ENCODE peak calls at places on chromosomes 7 and 10, in nine cellular contexts. One of them, this sample, is unnamed.
A peak's percentile ranks its signal among the peaks of the same experiment; 100 is the strongest.

GRCh38 chr7:103735377-103735776 is 254.1 kb downstream of the RELN start:
- DNase-seq in A549: peak; percentile 2
- DNase-seq in CD8-positive, alpha-beta T cell: no peak
- DNase-seq in cardiac muscle cell: peak; percentile 20
- DNase-seq in lower lobe of right lung: no peak
- DNase-seq in body of pancreas: no peak
- DNase-seq in HAP-1: no peak
- DNase-seq in left ventricle myocardium inferior: no peak
- DNase-seq in effector memory CD4-positive, alpha-beta T cell: no peak
- DNase-seq in this sample: no peak

GRCh38 chr10:114634607-114634974 is 23.5 kb downstream of the ABLIM1 start:
- DNase-seq in A549: peak; percentile 63
- DNase-seq in cardiac muscle cell: peak; percentile 94
- DNase-seq in body of pancreas: peak; percentile 65
- DNase-seq in CD8-positive, alpha-beta T cell: no peak
- DNase-seq in lower lobe of right lung: peak; percentile 74
- DNase-seq in HAP-1: peak; percentile 80
- DNase-seq in effector memory CD4-positive, alpha-beta T cell: no peak
- DNase-seq in left ventricle myocardium inferior: peak; percentile 54
- DNase-seq in this sample: no peak

GRCh38 chr7:108488902-108489538 is 32.8 kb upstream of the NRCAM start:
- DNase-seq in lower lobe of right lung: no peak
- DNase-seq in CD8-positive, alpha-beta T cell: no peak
- DNase-seq in cardiac muscle cell: peak; percentile 50
- DNase-seq in body of pancreas: no peak
- DNase-seq in left ventricle myocardium inferior: no peak
- DNase-seq in HAP-1: no peak
- DNase-seq in A549: peak; percentile 32
- DNase-seq in effector memory CD4-positive, alpha-beta T cell: no peak
- DNase-seq in this sample: no peak

GRCh38 chr7:27183682-27184341 is 1.2 kb downstream of the HOXA11 start:
- DNase-seq in A549: no peak
- DNase-seq in HAP-1: peak; percentile 37
- DNase-seq in left ventricle myocardium inferior: no peak
- DNase-seq in body of pancreas: no peak
- DNase-seq in lower lobe of right lung: no peak
- DNase-seq in CD8-positive, alpha-beta T cell: no peak
- DNase-seq in cardiac muscle cell: no peak
- DNase-seq in effector memory CD4-positive, alpha-beta T cell: no peak
- DNase-seq in this sample: no peak

GRCh38 chr7:149469806-149470205 is 8.9 kb upstream of the ZNF777 start:
- DNase-seq in effector memory CD4-positive, alpha-beta T cell: no peak
- DNase-seq in CD8-positive, alpha-beta T cell: no peak
- DNase-seq in HAP-1: no peak
- DNase-seq in lower lobe of right lung: no peak
- DNase-seq in cardiac muscle cell: no peak
- DNase-seq in body of pancreas: no peak
- DNase-seq in A549: no peak
- DNase-seq in left ventricle myocardium inferior: no peak
- DNase-seq in this sample: no peak

GRCh38 chr10:124966008-124966407 is 24.1 kb downstream of the ZRANB1 start:
- DNase-seq in body of pancreas: no peak
- DNase-seq in left ventricle myocardium inferior: no peak
- DNase-seq in HAP-1: no peak
- DNase-seq in A549: no peak
- DNase-seq in CD8-positive, alpha-beta T cell: no peak
- DNase-seq in lower lobe of right lung: no peak
- DNase-seq in cardiac muscle cell: no peak
- DNase-seq in effector memory CD4-positive, alpha-beta T cell: no peak
- DNase-seq in this sample: no peak

GRCh38 chr7:99531354-99531765 is 20.6 kb downstream of the FAM200A start:
- DNase-seq in left ventricle myocardium inferior: no peak
- DNase-seq in CD8-positive, alpha-beta T cell: no peak
- DNase-seq in body of pancreas: no peak
- DNase-seq in A549: peak; percentile 55
- DNase-seq in cardiac muscle cell: no peak
- DNase-seq in HAP-1: no peak
- DNase-seq in effector memory CD4-positive, alpha-beta T cell: no peak
- DNase-seq in lower lobe of right lung: no peak
- DNase-seq in this sample: no peak

GRCh38 chr7:103857435-103857834 is 132.0 kb downstream of the RELN start:
- DNase-seq in CD8-positive, alpha-beta T cell: no peak
- DNase-seq in left ventricle myocardium inferior: no peak
- DNase-seq in effector memory CD4-positive, alpha-beta T cell: no peak
- DNase-seq in HAP-1: no peak
- DNase-seq in body of pancreas: no peak
- DNase-seq in cardiac muscle cell: no peak
- DNase-seq in lower lobe of right lung: no peak
- DNase-seq in A549: peak; percentile 2
- DNase-seq in this sample: no peak

GRCh38 chr7:142811154-142811737 is 40.5 kb downstream of the PRSS2 start:
- DNase-seq in effector memory CD4-positive, alpha-beta T cell: no peak
- DNase-seq in cardiac muscle cell: peak; percentile 60
- DNase-seq in body of pancreas: peak; percentile 27
- DNase-seq in A549: peak; percentile 51
- DNase-seq in CD8-positive, alpha-beta T cell: peak; percentile 63
- DNase-seq in lower lobe of right lung: no peak
- DNase-seq in HAP-1: peak; percentile 31
- DNase-seq in left ventricle myocardium inferior: no peak
- DNase-seq in this sample: peak; percentile 41

GRCh38 chr7:91289633-91290260 is 25.5 kb downstream of the FZD1 start:
- DNase-seq in body of pancreas: no peak
- DNase-seq in lower lobe of right lung: no peak
- DNase-seq in CD8-positive, alpha-beta T cell: no peak
- DNase-seq in left ventricle myocardium inferior: no peak
- DNase-seq in cardiac muscle cell: no peak
- DNase-seq in effector memory CD4-positive, alpha-beta T cell: no peak
- DNase-seq in HAP-1: no peak
- DNase-seq in A549: no peak
- DNase-seq in this sample: no peak

GRCh38 chr7:149354119-149354518 is 92.1 kb downstream of the ZNF783 start:
- DNase-seq in A549: no peak
- DNase-seq in HAP-1: no peak
- DNase-seq in left ventricle myocardium inferior: no peak
- DNase-seq in lower lobe of right lung: no peak
- DNase-seq in CD8-positive, alpha-beta T cell: no peak
- DNase-seq in body of pancreas: no peak
- DNase-seq in effector memory CD4-positive, alpha-beta T cell: no peak
- DNase-seq in cardiac muscle cell: no peak
- DNase-seq in this sample: no peak

GRCh38 chr7:133134810-133135209 is 52.9 kb upstream of the CHCHD3 start:
- DNase-seq in CD8-positive, alpha-beta T cell: no peak
- DNase-seq in lower lobe of right lung: no peak
- DNase-seq in left ventricle myocardium inferior: no peak
- DNase-seq in effector memory CD4-positive, alpha-beta T cell: no peak
- DNase-seq in body of pancreas: no peak
- DNase-seq in cardiac muscle cell: no peak
- DNase-seq in A549: no peak
- DNase-seq in HAP-1: no peak
- DNase-seq in this sample: no peak

GRCh38 chr10:44960098-44960480 is 487 bp downstream of the RASSF4 start:
- DNase-seq in HAP-1: no peak
- DNase-seq in CD8-positive, alpha-beta T cell: no peak
- DNase-seq in cardiac muscle cell: no peak
- DNase-seq in effector memory CD4-positive, alpha-beta T cell: no peak
- DNase-seq in A549: no peak
- DNase-seq in body of pancreas: no peak
- DNase-seq in left ventricle myocardium inferior: no peak
- DNase-seq in lower lobe of right lung: no peak
- DNase-seq in this sample: no peak

GRCh38 chr10:44959243-44960097 is at the start of gene RASSF4:
- DNase-seq in body of pancreas: peak; percentile 94
- DNase-seq in CD8-positive, alpha-beta T cell: peak; percentile 95
- DNase-seq in lower lobe of right lung: peak; percentile 97
- DNase-seq in cardiac muscle cell: peak; percentile 87
- DNase-seq in HAP-1: peak; percentile 95
- DNase-seq in effector memory CD4-positive, alpha-beta T cell: peak; percentile 82
- DNase-seq in left ventricle myocardium inferior: peak; percentile 95
- DNase-seq in A549: peak; percentile 85
- DNase-seq in this sample: peak; percentile 89

GRCh38 chr10:44960482-44961230 is 1.1 kb downstream of the RASSF4 start:
- DNase-seq in HAP-1: no peak
- DNase-seq in body of pancreas: no peak
- DNase-seq in left ventricle myocardium inferior: no peak
- DNase-seq in effector memory CD4-positive, alpha-beta T cell: no peak
- DNase-seq in lower lobe of right lung: no peak
- DNase-seq in CD8-positive, alpha-beta T cell: peak; percentile 45
- DNase-seq in cardiac muscle cell: no peak
- DNase-seq in A549: no peak
- DNase-seq in this sample: no peak

GRCh38 chr10:44958196-44958896 is 1.3 kb upstream of the RASSF4 start:
- DNase-seq in cardiac muscle cell: peak; percentile 58
- DNase-seq in CD8-positive, alpha-beta T cell: peak; percentile 45
- DNase-seq in left ventricle myocardium inferior: no peak
- DNase-seq in HAP-1: no peak
- DNase-seq in lower lobe of right lung: no peak
- DNase-seq in body of pancreas: peak; percentile 62
- DNase-seq in effector memory CD4-positive, alpha-beta T cell: no peak
- DNase-seq in A549: no peak
- DNase-seq in this sample: no peak

DNA sequence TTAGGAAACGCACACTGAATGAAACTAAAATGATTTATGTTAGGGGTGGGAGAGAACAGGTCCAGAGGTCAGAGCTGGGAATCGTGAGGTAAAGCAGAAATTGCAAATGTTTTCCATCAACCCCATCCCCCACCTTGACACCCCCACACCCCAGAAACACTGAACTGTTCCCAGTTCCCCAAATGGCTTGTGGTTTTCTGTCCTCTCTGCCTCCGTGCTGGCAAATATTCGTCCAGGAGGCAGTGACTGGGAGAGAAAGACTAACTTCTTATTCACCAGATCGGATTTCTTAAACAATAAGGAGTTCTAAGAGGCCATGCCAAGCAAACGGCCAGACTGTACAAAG is 732 bp upstream of the RASSF4 start:
- DNase-seq in CD8-positive, alpha-beta T cell: no peak
- DNase-seq in effector memory CD4-positive, alpha-beta T cell: no peak
- DNase-seq in cardiac muscle cell: no peak
- DNase-seq in left ventricle myocardium inferior: no peak
- DNase-seq in lower lobe of right lung: no peak
- DNase-seq in A549: no peak
- DNase-seq in HAP-1: no peak
- DNase-seq in body of pancreas: no peak
- DNase-seq in this sample: no peak
- H3K4me1 ChIP-seq in CD8-positive, alpha-beta T cell: peaks cover 19% of the 10 kb centered on the region
- H3K4me1 ChIP-seq in effector memory CD4-positive, alpha-beta T cell: peaks cover 17% of the 10 kb centered on the region
- H3K4me1 ChIP-seq in cardiac muscle cell: peaks cover 52% of the 10 kb centered on the region
- H3K4me1 ChIP-seq in left ventricle myocardium inferior: peaks cover 95% of the 10 kb centered on the region
- H3K4me1 ChIP-seq in lower lobe of right lung: peaks cover 56% of the 10 kb centered on the region
- H3K4me1 ChIP-seq in A549: peaks cover 12% of the 10 kb centered on the region
- H3K4me1 ChIP-seq in HAP-1: peaks cover 22% of the 10 kb centered on the region
- H3K4me1 ChIP-seq in body of pancreas: peaks cover 50% of the 10 kb centered on the region
- H3K4me1 ChIP-seq in this sample: peaks cover 24% of the 10 kb centered on the region

GRCh38 chr10:74081918-74082317 is 68.7 kb downstream of the AP3M1 start:
- DNase-seq in left ventricle myocardium inferior: no peak
- DNase-seq in body of pancreas: no peak
- DNase-seq in lower lobe of right lung: no peak
- DNase-seq in A549: no peak
- DNase-seq in effector memory CD4-positive, alpha-beta T cell: no peak
- DNase-seq in cardiac muscle cell: no peak
- DNase-seq in CD8-positive, alpha-beta T cell: no peak
- DNase-seq in HAP-1: no peak
- DNase-seq in this sample: no peak
- H3K4me1 ChIP-seq in left ventricle myocardium inferior: peaks cover 80% of the 10 kb centered on the region
- H3K4me1 ChIP-seq in body of pancreas: no peaks in the 10 kb centered on the region
- H3K4me1 ChIP-seq in lower lobe of right lung: peaks cover 14% of the 10 kb centered on the region
- H3K4me1 ChIP-seq in A549: peaks cover 62% of the 10 kb centered on the region
- H3K4me1 ChIP-seq in effector memory CD4-positive, alpha-beta T cell: no peaks in the 10 kb centered on the region
- H3K4me1 ChIP-seq in cardiac muscle cell: peaks cover 14% of the 10 kb centered on the region
- H3K4me1 ChIP-seq in CD8-positive, alpha-beta T cell: peaks cover 4% of the 10 kb centered on the region
- H3K4me1 ChIP-seq in HAP-1: peaks cover 8% of the 10 kb centered on the region
- H3K4me1 ChIP-seq in this sample: no peaks in the 10 kb centered on the region

GRCh38 chr7:130940907-130941306 is 206.9 kb upstream of the KLF14 start:
- DNase-seq in effector memory CD4-positive, alpha-beta T cell: no peak
- DNase-seq in body of pancreas: peak; percentile 40
- DNase-seq in cardiac muscle cell: no peak
- DNase-seq in HAP-1: no peak
- DNase-seq in left ventricle myocardium inferior: no peak
- DNase-seq in CD8-positive, alpha-beta T cell: no peak
- DNase-seq in lower lobe of right lung: no peak
- DNase-seq in A549: no peak
- DNase-seq in this sample: no peak

GRCh38 chr7:130937830-130938229 is 203.8 kb upstream of the KLF14 start:
- DNase-seq in HAP-1: no peak
- DNase-seq in A549: no peak
- DNase-seq in lower lobe of right lung: no peak
- DNase-seq in left ventricle myocardium inferior: no peak
- DNase-seq in cardiac muscle cell: no peak
- DNase-seq in CD8-positive, alpha-beta T cell: no peak
- DNase-seq in body of pancreas: no peak
- DNase-seq in effector memory CD4-positive, alpha-beta T cell: no peak
- DNase-seq in this sample: no peak

GRCh38 chr7:130940326-130940725 is 206.3 kb upstream of the KLF14 start:
- DNase-seq in lower lobe of right lung: no peak
- DNase-seq in CD8-positive, alpha-beta T cell: no peak
- DNase-seq in HAP-1: no peak
- DNase-seq in body of pancreas: no peak
- DNase-seq in effector memory CD4-positive, alpha-beta T cell: no peak
- DNase-seq in A549: no peak
- DNase-seq in left ventricle myocardium inferior: no peak
- DNase-seq in cardiac muscle cell: no peak
- DNase-seq in this sample: no peak

GRCh38 chr7:130938661-130939060 is 204.7 kb upstream of the KLF14 start:
- DNase-seq in HAP-1: no peak
- DNase-seq in body of pancreas: no peak
- DNase-seq in lower lobe of right lung: no peak
- DNase-seq in cardiac muscle cell: no peak
- DNase-seq in left ventricle myocardium inferior: no peak
- DNase-seq in A549: no peak
- DNase-seq in CD8-positive, alpha-beta T cell: no peak
- DNase-seq in effector memory CD4-positive, alpha-beta T cell: peak; percentile 61
- DNase-seq in this sample: no peak

GRCh38 chr7:130939285-130940095 is 205.5 kb upstream of the KLF14 start:
- DNase-seq in left ventricle myocardium inferior: no peak
- DNase-seq in effector memory CD4-positive, alpha-beta T cell: no peak
- DNase-seq in HAP-1: no peak
- DNase-seq in CD8-positive, alpha-beta T cell: no peak
- DNase-seq in cardiac muscle cell: no peak
- DNase-seq in body of pancreas: no peak
- DNase-seq in lower lobe of right lung: no peak
- DNase-seq in A549: no peak
- DNase-seq in this sample: no peak
- H3K4me1 ChIP-seq in left ventricle myocardium inferior: peaks cover 76% of the 10 kb centered on the region
- H3K4me1 ChIP-seq in effector memory CD4-positive, alpha-beta T cell: peaks cover 55% of the 10 kb centered on the region
- H3K4me1 ChIP-seq in HAP-1: peaks cover 12% of the 10 kb centered on the region
- H3K4me1 ChIP-seq in CD8-positive, alpha-beta T cell: peaks cover 57% of the 10 kb centered on the region
- H3K4me1 ChIP-seq in cardiac muscle cell: peaks cover 3% of the 10 kb centered on the region
- H3K4me1 ChIP-seq in body of pancreas: peaks cover 44% of the 10 kb centered on the region
- H3K4me1 ChIP-seq in lower lobe of right lung: peaks cover 72% of the 10 kb centered on the region
- H3K4me1 ChIP-seq in A549: peaks cover 80% of the 10 kb centered on the region
- H3K4me1 ChIP-seq in this sample: peaks cover 50% of the 10 kb centered on the region

DNA sequence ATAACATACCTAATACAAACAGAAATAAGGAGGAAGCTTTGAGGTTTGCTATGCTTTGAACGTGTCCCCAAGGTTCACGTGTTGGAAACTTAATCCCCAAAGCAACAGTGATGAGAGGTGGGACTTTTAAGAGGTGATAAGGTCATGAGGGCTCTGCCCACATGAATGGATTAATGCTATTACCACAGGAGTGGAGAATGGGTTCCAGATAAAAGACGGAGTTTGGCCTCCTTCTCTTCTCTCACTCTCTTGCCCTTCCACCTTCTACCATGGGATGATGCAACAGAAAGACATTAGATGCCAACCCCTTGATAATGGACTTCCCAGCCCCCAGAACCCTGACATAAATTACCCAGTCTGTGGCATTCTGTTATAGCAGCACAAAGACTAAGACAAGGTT is 9.6 kb downstream of the ITGB1 start:
- DNase-seq in lower lobe of right lung: no peak
- DNase-seq in body of pancreas: no peak
- DNase-seq in CD8-positive, alpha-beta T cell: no peak
- DNase-seq in left ventricle myocardium inferior: no peak
- DNase-seq in cardiac muscle cell: peak; percentile 39
- DNase-seq in effector memory CD4-positive, alpha-beta T cell: no peak
- DNase-seq in HAP-1: no peak
- DNase-seq in A549: peak; percentile 69
- DNase-seq in this sample: no peak
- H3K4me1 ChIP-seq in lower lobe of right lung: peaks cover 83% of the 10 kb centered on the region
- H3K4me1 ChIP-seq in body of pancreas: peaks cover 76% of the 10 kb centered on the region
- H3K4me1 ChIP-seq in CD8-positive, alpha-beta T cell: peaks cover 17% of the 10 kb centered on the region
- H3K4me1 ChIP-seq in left ventricle myocardium inferior: peaks cover 98% of the 10 kb centered on the region
- H3K4me1 ChIP-seq in cardiac muscle cell: peaks cover 34% of the 10 kb centered on the region
- H3K4me1 ChIP-seq in effector memory CD4-positive, alpha-beta T cell: peaks cover 73% of the 10 kb centered on the region
- H3K4me1 ChIP-seq in HAP-1: peaks cover 35% of the 10 kb centered on the region
- H3K4me1 ChIP-seq in A549: peaks cover 96% of the 10 kb centered on the region
- H3K4me1 ChIP-seq in this sample: peaks cover 26% of the 10 kb centered on the region

This sample was measured in neuronal stem cell.